ENCODE peak calls at places on chromosomes 16 and 17, in five cellular contexts. Q is mesenchymal stem cell, J is H1, Z is neuronal stem cell, B is IMR-90. A is an unnamed sample.

GRCh38 chr17:55225237-55225636 is 39.5 kb upstream of the HLF start:
- DNase-seq in Q (no peak), J (no peak), Z (no peak), B (no peak), A (no peak)

GRCh38 chr16:67672739-67673662 is 6.4 kb downstream of the C16orf86 start:
- DNase-seq in Q (peak), J (peak), Z (no peak), B (peak), A (peak)

GRCh38 chr17:18203308-18203707 is 19.7 kb downstream of the ALKBH5 start:
- DNase-seq in Q (no peak), J (no peak), Z (no peak), B (no peak), A (peak)

GRCh38 chr17:81967533-81968395 is 6.8 kb upstream of the NOTUM start:
- DNase-seq in Q (peak), J (peak), Z (peak), B (peak), A (peak)

GRCh38 chr16:74577882-74578366 is 29.0 kb downstream of the GLG1 start:
- DNase-seq in Q (peak), J (no peak), Z (no peak), B (peak), A (no peak)

GRCh38 chr16:50265260-50265659 is 1.1 kb upstream of the ADCY7 start:
- DNase-seq in Q (peak), J (no peak), Z (no peak), B (peak), A (no peak)

GRCh38 chr17:38898812-38899348 is 26.5 kb upstream of the LASP1NB start:
- DNase-seq in Q (no peak), J (no peak), Z (no peak), B (no peak), A (no peak)

GRCh38 chr17:14715531-14715930 is 414.6 kb downstream of the HS3ST3B1 start:
- DNase-seq in Q (no peak), J (no peak), Z (no peak), B (no peak), A (no peak)

GRCh38 chr17:80996422-80997305 is 5.0 kb downstream of the CHMP6 start:
- DNase-seq in Q (no peak), J (no peak), Z (no peak), B (no peak), A (peak)

GRCh38 chr17:78496311-78496710 is 80.9 kb downstream of the DNAH17 start:
- DNase-seq in Q (no peak), J (no peak), Z (no peak), B (no peak), A (no peak)

GRCh38 chr17:78497115-78497540 is 80.1 kb downstream of the DNAH17 start:
- DNase-seq in Q (peak), J (peak), Z (peak), B (peak), A (peak)

GRCh38 chr17:78500806-78501205 is 76.4 kb downstream of the DNAH17 start:
- DNase-seq in Q (no peak), J (no peak), Z (no peak), B (no peak), A (no peak)

GRCh38 chr17:78499715-78500540 is 77.3 kb downstream of the DNAH17 start:
- DNase-seq in Q (no peak), J (no peak), Z (no peak), B (no peak), A (no peak)

DNA sequence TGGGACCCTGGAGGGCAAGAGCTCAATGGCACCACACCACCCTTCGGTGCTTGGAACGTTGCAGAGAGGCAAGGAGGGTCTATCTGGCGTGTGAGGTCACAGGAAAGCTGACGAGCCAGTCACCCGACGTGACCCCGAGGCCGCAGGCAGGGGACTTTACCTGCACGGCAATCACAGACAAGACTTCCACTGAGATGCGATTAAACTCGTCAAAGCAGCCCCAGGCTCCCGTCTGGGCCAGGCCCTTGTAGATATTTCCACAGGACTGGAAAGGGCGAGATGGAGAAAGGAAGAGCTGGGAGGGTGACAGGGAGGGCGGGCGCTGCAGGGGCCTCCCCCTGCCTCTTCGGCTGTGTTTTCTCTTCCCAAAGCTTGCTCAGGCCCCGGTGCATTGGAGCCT is 78.3 kb downstream of the DNAH17 start:
- DNase-seq in Q (no peak), J (no peak), Z (no peak), B (no peak), A (peak)
- H2AFZ ChIP-seq in Q (no peak), J (peak), Z (peak), B (no peak), A (no peak)

GRCh38 chr17:48995871-48996695 is 1.1 kb upstream of the IGF2BP1 start:
- DNase-seq in Q (peak), J (peak), Z (peak), B (no peak), A (peak)
- H2BK15ac ChIP-seq in Q (peak), J (peak), Z (peak), B (peak), A (no peak)

DNA sequence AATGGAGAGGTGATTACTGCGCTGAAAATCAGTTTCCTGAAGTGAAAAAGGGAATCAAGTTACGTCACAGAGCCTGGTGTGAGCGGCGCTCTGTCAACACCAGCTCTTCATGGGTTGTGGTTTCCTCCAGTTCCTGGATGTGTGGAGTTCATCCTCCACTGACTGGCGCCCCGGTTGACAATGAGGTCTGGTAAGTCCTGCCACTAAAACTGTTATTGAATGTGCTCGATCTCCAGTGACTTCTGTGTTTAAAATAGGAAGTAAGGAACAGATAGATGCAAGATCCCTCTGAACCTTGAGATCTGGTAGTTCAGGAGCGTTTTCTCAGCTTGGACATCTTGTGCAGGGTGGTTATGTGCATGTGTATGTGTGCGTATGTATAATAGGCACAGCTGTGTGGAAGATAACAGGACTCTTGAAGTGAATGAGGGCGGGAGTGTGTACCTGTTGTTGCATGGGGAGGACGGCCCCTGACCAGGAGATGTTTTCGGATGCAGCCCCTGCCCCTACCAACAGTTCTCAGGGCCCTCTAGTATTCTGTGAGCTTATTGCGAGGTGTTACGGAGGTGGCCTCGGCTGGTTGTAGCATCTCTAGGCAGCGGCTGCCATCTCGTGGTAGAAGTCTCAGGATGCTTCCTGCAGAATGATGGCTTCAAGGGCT is 22.0 kb upstream of the GOT2 start:
- DNase-seq in Q (peak), J (peak), Z (peak), B (peak), A (peak)
- H2AFZ ChIP-seq in Q (no peak), J (peak), Z (peak), B (peak), A (no peak)

GRCh38 chr17:62965649-62966425 is at the start of gene TANC2:
- DNase-seq in Q (peak), J (peak), Z (peak), B (peak), A (peak)
- H2BK15ac ChIP-seq in Q (peak), J (no peak), Z (peak), B (peak), A (no peak)

GRCh38 chr16:8631373-8631772 is 9.9 kb downstream of the METTL22 start:
- DNase-seq in Q (no peak), J (no peak), Z (no peak), B (no peak), A (no peak)

GRCh38 chr16:8630205-8630953 is 8.9 kb downstream of the METTL22 start:
- DNase-seq in Q (no peak), J (no peak), Z (no peak), B (no peak), A (no peak)

GRCh38 chr16:8627456-8627855 is 6.0 kb downstream of the METTL22 start:
- DNase-seq in Q (no peak), J (no peak), Z (no peak), B (no peak), A (no peak)

GRCh38 chr16:8626946-8627345 is 5.4 kb downstream of the METTL22 start:
- DNase-seq in Q (no peak), J (no peak), Z (no peak), B (no peak), A (no peak)

DNA sequence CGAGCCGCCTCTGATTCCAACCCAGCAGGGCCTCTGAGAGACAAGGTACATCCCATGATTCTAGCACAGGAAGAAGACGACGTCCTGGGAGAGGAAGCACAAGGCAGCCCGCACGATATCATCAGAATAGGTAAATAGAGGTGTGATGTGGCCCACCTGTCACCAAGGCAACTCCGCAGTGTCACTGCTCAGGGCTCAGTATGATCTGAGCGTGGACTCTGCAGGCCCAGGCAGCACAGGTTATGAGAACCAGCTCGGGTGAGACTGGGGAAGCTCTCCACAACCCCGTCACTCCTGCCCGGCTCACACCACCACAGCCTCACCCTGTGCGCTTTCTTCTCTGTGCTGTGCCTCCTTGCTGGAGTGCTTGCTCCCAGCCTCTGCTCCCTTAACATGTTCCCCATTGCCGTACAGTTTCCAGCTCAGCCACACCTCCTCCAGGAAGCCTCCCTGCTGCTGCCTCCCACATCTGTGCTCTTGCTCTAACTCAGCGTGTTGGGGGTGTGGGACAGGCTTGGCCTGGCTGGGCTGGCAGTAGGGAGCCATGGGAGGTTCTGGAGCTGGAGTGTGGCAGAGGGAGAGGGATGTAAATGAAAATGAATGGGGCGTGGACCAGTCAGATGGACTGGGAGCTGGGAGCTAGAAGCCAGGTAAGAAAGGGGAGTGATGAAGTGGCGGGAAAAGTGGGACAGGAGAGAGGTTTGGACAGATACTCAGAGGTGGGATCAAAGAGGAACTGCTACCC is 7.7 kb downstream of the METTL22 start:
- DNase-seq in Q (no peak), J (no peak), Z (no peak), B (no peak), A (no peak)
- H2AFZ ChIP-seq in Q (no peak), J (no peak), Z (no peak), B (peak), A (no peak)

GRCh38 chr17:12048843-12049473 is 28.3 kb downstream of the MAP2K4 start:
- DNase-seq in Q (no peak), J (no peak), Z (no peak), B (no peak), A (no peak)
- H2BK15ac ChIP-seq in Q (no peak), J (no peak), Z (no peak), B (no peak), A (no peak)

GRCh38 chr17:48540213-48540612 is 4.7 kb downstream of the HOXB2 start:
- DNase-seq in Q (peak), J (no peak), Z (no peak), B (peak), A (no peak)

GRCh38 chr17:48541574-48542113 is 3.3 kb downstream of the HOXB2 start:
- DNase-seq in Q (peak), J (peak), Z (no peak), B (peak), A (peak)

GRCh38 chr17:48542114-48542955 is 2.6 kb downstream of the HOXB2 start:
- DNase-seq in Q (peak), J (no peak), Z (no peak), B (peak), A (no peak)

GRCh38 chr17:48539177-48539576 is 5.7 kb downstream of the HOXB2 start:
- DNase-seq in Q (peak), J (no peak), Z (no peak), B (peak), A (no peak)

DNA sequence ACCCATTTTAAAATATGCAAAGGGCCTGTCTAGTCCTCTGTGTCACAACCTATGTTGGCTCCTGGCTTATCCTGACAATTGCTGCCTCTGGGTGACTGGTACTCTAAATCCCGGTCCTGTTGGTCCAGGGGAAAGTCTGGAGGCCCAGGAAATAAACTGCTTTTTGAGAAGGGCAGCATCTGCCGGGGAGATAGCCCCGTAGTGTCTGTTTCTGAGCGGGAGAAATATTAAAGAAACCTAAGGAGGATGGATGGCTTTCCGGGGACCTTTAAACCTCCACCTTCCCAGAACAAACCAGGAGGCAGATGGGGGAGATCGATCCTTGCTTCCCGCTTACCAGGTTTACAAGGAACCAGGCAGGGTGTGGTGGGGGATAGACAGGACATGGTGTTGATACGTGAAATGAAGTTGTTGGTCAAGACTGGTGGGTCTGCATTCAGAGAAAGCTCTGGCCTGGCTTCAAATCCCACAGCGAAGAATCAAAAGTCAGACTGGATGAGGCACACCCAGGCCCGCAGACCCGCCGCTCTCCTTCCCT is 3.8 kb downstream of the HOXB2 start:
- DNase-seq in Q (no peak), J (no peak), Z (no peak), B (peak), A (no peak)
- H2AFZ ChIP-seq in Q (no peak), J (no peak), Z (peak), B (peak), A (no peak)

DNA sequence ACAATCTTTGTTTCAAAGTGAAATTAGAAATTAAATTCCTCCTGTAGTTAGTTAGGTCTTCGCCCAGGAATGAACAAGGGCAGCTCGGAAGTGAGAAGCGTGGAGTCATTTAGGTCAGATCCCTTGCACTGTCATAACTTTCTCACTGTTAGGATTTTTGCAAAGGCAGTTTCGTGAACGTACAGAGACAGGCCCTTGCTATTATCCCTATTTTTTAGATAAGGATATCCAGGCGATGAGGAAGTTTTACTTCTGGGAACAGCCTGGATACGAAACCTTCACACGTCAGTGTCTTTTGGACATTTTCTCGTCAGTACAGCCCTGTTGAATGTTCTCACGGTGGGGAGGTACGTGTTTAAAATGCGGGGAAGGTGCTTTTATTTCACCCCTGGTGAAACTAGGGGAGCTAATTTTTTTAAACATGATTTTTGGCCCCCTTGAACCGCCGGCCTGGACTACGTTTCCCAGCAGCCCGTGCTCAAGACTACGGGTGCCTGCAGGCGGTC is 288 bp upstream of the RBL2 start:
- DNase-seq in Q (peak), J (no peak), Z (no peak), B (peak), A (no peak)
- H2BK15ac ChIP-seq in Q (no peak), J (peak), Z (no peak), B (peak), A (no peak)

A was measured in H9.